ENCODE peak calls at places on chromosomes 2 and 18, in four cellular contexts. K, G, E and C are unnamed samples.
A peak's percentile ranks its signal among the peaks of the same experiment; 100 is the strongest.

GRCh38 chr2:135744761-135745314 is 3.2 kb downstream of the UBXN4 start:
- DNase-seq in E (no peak), G (peak; percentile 32), K (peak; percentile 70), C (peak; percentile 45)

GRCh38 chr2:144078802-144079386 is 441.0 kb downstream of the ZEB2 start:
- DNase-seq in K (no peak), G (no peak), E (no peak), C (no peak)

GRCh38 chr18:68800075-68800474 is 2.2 kb downstream of the CCDC102B start:
- DNase-seq in G (no peak), K (no peak), E (no peak), C (no peak)

GRCh38 chr2:119888673-119889072 is 124.2 kb upstream of the EPB41L5 start:
- DNase-seq in E (no peak), G (no peak), K (no peak), C (no peak)

GRCh38 chr2:16168506-16169264 is 228.3 kb downstream of the MYCN start:
- DNase-seq in E (no peak), K (no peak), G (no peak), C (no peak)

GRCh38 chr18:31773774-31774476 is 13.2 kb upstream of the SLC25A52 start:
- DNase-seq in K (peak; percentile 52), G (no peak), E (no peak), C (no peak)

GRCh38 chr2:80073134-80073561 is 231.4 kb downstream of the LRRTM1 start:
- DNase-seq in E (peak; percentile 3), G (peak; percentile 63), K (peak; percentile 60), C (peak; percentile 58)

GRCh38 chr18:629303-630150 is 27.9 kb upstream of the TYMS start:
- DNase-seq in E (no peak), G (no peak), K (no peak), C (no peak)

GRCh38 chr2:191566347-191566746 is 111.6 kb upstream of the NABP1 start:
- DNase-seq in K (peak; percentile 71), G (peak; percentile 60), E (no peak), C (peak; percentile 71)

GRCh38 chr2:60366178-60366577 is 187.3 kb downstream of the BCL11A start:
- DNase-seq in E (no peak), K (no peak), G (no peak), C (no peak)

GRCh38 chr18:69978743-69979715 is 31.4 kb upstream of the CD226 start:
- DNase-seq in K (no peak), G (no peak), E (no peak), C (no peak)

GRCh38 chr18:23263551-23264235 is 128.4 kb downstream of the CABLES1 start:
- DNase-seq in K (no peak), G (no peak), E (no peak), C (no peak)

GRCh38 chr18:23266717-23267446 is 131.6 kb downstream of the CABLES1 start:
- DNase-seq in G (no peak), E (no peak), K (no peak), C (no peak)

GRCh38 chr18:23267447-23267776 is 132.1 kb downstream of the CABLES1 start:
- DNase-seq in E (no peak), G (no peak), K (no peak), C (no peak)

GRCh38 chr18:23268641-23269040 is 133.4 kb downstream of the CABLES1 start:
- DNase-seq in G (no peak), K (no peak), E (no peak), C (no peak)

DNA sequence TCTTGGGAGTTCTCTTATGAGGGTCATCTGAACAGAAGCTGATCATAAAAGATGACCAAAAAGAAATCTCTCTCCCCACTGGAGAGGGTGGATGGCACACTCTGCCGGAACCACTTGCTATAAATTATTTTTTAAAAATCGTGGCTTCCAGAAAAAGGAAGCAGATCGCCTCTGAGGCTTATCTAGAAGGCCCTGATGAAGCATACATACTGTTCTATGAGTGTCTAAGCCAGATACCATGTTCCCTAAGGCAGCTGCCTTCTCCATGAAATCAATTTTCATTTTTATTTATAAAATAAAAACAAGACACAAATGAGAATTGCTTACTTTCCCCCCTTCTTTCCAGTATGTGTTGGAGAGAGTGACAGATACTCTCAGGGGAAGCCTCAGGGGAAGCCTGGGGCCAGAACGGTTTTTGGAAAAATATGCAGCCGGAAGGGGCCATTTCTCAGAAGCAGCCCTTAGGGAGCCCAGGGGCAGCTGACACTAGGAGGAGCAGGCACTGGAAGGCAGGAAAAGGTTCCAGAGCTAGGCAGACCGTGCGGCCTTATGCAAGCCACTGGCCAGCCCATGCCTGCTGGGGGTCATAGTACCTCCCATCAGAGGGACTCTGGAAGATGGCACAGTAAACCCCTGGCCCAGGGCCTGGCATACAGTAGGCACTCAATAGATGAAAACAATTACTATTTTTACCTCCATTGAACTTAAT is 130.6 kb downstream of the CABLES1 start:
- DNase-seq in K (no peak), E (no peak), G (no peak), C (no peak)
- TF ChIP-seq FOXK2 in K (no peak), E (no peak), G (no peak), C (no peak)

GRCh38 chr2:218523651-218524050 is 44.5 kb downstream of the USP37 start:
- DNase-seq in K (no peak), E (no peak), G (no peak), C (no peak)
- TF ChIP-seq FOXK2 in K (no peak), E (no peak), G (no peak), C (no peak)

GRCh38 chr2:42172020-42172419 is 2.9 kb downstream of the EML4 start:
- DNase-seq in E (no peak), K (no peak), G (no peak), C (no peak)

GRCh38 chr2:42170619-42171395 is 1.7 kb downstream of the EML4 start:
- DNase-seq in G (no peak), K (no peak), E (no peak), C (no peak)

GRCh38 chr2:42169869-42170465 is 814 bp downstream of the EML4 start:
- DNase-seq in E (no peak), K (no peak), G (no peak), C (no peak)

GRCh38 chr2:42172566-42172965 is 3.4 kb downstream of the EML4 start:
- DNase-seq in K (no peak), E (no peak), G (no peak), C (no peak)

GRCh38 chr2:42171396-42171971 is 2.3 kb downstream of the EML4 start:
- DNase-seq in K (peak; percentile 44), E (no peak), G (no peak), C (no peak)
- TF ChIP-seq FOXK2 in K (no peak), E (no peak), G (no peak), C (no peak)

GRCh38 chr2:134233733-134234135 is 20.1 kb upstream of the MGAT5 start:
- DNase-seq in K (no peak), E (peak; percentile 86), G (no peak), C (no peak)

GRCh38 chr2:134235771-134236170 is 18.1 kb upstream of the MGAT5 start:
- DNase-seq in E (no peak), K (no peak), G (no peak), C (no peak)

GRCh38 chr2:134232868-134233732 is 20.8 kb upstream of the MGAT5 start:
- DNase-seq in E (no peak), G (no peak), K (no peak), C (no peak)

GRCh38 chr2:134232461-134232860 is 21.4 kb upstream of the MGAT5 start:
- DNase-seq in G (no peak), K (no peak), E (no peak), C (no peak)

GRCh38 chr2:134234535-134234934 is 19.3 kb upstream of the MGAT5 start:
- DNase-seq in E (no peak), K (peak; percentile 28), G (no peak), C (no peak)
- TF ChIP-seq FOXK2 in E (no peak), K (no peak), G (no peak), C (no peak)

GRCh38 chr2:64839844-64840243 is 149.4 kb upstream of the SLC1A4 start:
- DNase-seq in E (no peak), K (no peak), G (no peak), C (no peak)
- TF ChIP-seq FOXK2 in E (no peak), K (no peak), G (no peak), C (no peak)

DNA sequence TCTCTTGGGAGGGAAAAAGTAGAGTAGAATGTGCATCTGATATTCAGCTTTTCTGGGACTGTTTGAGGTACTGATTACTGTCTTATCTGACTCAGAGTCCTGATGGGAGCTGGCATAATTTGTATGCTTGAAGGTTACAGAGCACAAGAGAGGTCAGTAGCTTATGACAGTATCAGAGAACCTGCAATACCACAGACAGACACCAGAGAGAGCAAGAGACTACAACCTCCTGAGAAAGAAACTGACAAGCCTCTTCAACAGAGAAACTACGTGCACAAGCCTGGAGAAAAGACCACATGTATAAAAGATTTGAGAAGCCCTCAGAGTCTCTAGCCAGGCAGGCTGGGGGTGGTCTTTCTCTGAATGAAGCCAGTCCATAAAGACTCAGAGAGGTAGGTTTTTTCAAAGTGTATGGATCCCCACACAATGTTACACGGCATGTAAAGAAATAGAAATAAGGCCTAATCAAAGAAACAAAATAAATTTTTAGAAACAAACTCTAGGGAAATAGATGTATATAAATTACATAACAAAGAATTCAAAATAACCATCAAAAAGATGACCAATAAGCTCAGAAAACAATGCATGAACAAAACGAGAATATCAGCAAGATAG is 568.3 kb downstream of the LRRTM4 start:
- DNase-seq in E (peak; percentile 17), K (peak; percentile 68), G (peak; percentile 7), C (peak; percentile 45)
- TF ChIP-seq FOXK2 in E (no peak), K (no peak), G (no peak), C (no peak)